ENCODE peak calls at places on chromosomes 2 and 18, in seven cellular contexts. G is cerebellum; L is putamen; H is myocyte; Z is activated CD8-positive, alpha-beta T cell treated with anti-CD3 and anti-CD28 coated beads for 36 hours; I is CD4-positive, alpha-beta T cell; S is neural crest cell. E is an unnamed sample.
A peak's percentile ranks its signal among the peaks of the same experiment; 100 is the strongest.

GRCh38 chr2:100236166-100236565 is 86.1 kb downstream of the LONRF2 start:
- DNase-seq in I (no peak), Z (no peak), H (no peak), G (no peak), S (no peak), L (no peak), E (no peak)

GRCh38 chr18:11178951-11179549 is 29.7 kb upstream of the PIEZO2 start:
- DNase-seq in H (peak; percentile 49), I (no peak), S (no peak), L (no peak), Z (no peak), G (no peak), E (no peak)

GRCh38 chr2:159083601-159084000 is 115.2 kb downstream of the TANC1 start:
- DNase-seq in I (no peak), G (no peak), S (no peak), Z (no peak), H (no peak), L (no peak), E (peak; percentile 72)

GRCh38 chr2:43220229-43220981 is 6.0 kb downstream of the ZFP36L2 start:
- DNase-seq in I (no peak), L (no peak), H (no peak), S (no peak), Z (no peak), G (no peak), E (peak; percentile 67)

GRCh38 chr2:46273225-46273863 is 23.9 kb upstream of the EPAS1 start:
- DNase-seq in I (no peak), G (no peak), L (no peak), Z (no peak), S (no peak), H (no peak), E (no peak)

GRCh38 chr2:125886153-125886552 is 769.8 kb upstream of the GYPC start:
- DNase-seq in H (no peak), G (no peak), Z (no peak), S (no peak), I (no peak), L (no peak), E (no peak)

GRCh38 chr18:49591775-49592174 is 29.9 kb downstream of the LIPG start:
- DNase-seq in S (no peak), Z (no peak), L (no peak), G (no peak), H (no peak), I (no peak), E (no peak)

GRCh38 chr2:98520806-98521205 is 76.1 kb downstream of the INPP4A start:
- DNase-seq in I (no peak), H (no peak), L (no peak), S (no peak), G (no peak), Z (no peak), E (no peak)

GRCh38 chr2:37582371-37582770 is 89.1 kb downstream of the CDC42EP3 start:
- DNase-seq in I (no peak), Z (no peak), L (no peak), H (peak; percentile 23), G (no peak), S (no peak), E (no peak)

GRCh38 chr2:126244937-126245336 is 411.0 kb upstream of the GYPC start:
- DNase-seq in L (no peak), H (no peak), G (no peak), Z (peak; percentile 77), S (peak; percentile 45), I (no peak), E (peak; percentile 0)

GRCh38 chr2:166193446-166193845 is 65.6 kb upstream of the SCN1A start:
- DNase-seq in S (no peak), I (no peak), G (no peak), H (no peak), L (no peak), Z (no peak), E (no peak)

GRCh38 chr18:57040175-57040574 is 106.7 kb upstream of the BOD1L2 start:
- DNase-seq in H (no peak), Z (no peak), G (no peak), L (no peak), S (no peak), I (no peak), E (no peak)

GRCh38 chr2:71102981-71103681 is 26.9 kb downstream of the MCEE start:
- DNase-seq in L (no peak), I (no peak), H (no peak), S (no peak), Z (no peak), G (no peak), E (no peak)

GRCh38 chr18:72674710-72675109 is 130.6 kb upstream of the CBLN2 start:
- DNase-seq in H (no peak), Z (no peak), L (no peak), G (no peak), I (no peak), S (no peak), E (no peak)

GRCh38 chr2:239876241-239876947 is 148.7 kb downstream of the NDUFA10 start:
- DNase-seq in Z (no peak), I (no peak), H (no peak), S (no peak), L (no peak), G (no peak), E (no peak)

GRCh38 chr2:214079032-214079431 is 331.8 kb upstream of the VWC2L start:
- DNase-seq in G (no peak), L (no peak), H (no peak), Z (no peak), S (no peak), I (no peak), E (peak; percentile 3)